ENCODE peak calls at places on chromosomes 7 and 10, in four cellular contexts. J is A549, F is K562, L is HepG2. Z is an unnamed sample.
A peak's percentile ranks its signal among the peaks of the same experiment; 100 is the strongest.

GRCh38 chr7:27167916-27168264 is 2.6 kb upstream of the HOXA9 start:
- DNase-seq in J (no peak), F (no peak), L (no peak), Z (no peak)

GRCh38 chr10:95305606-95306385 is 15.0 kb upstream of the PDLIM1 start:
- DNase-seq in J (no peak), F (no peak), L (no peak), Z (no peak)

GRCh38 chr7:131365876-131366275 is 38.2 kb downstream of the MKLN1 start:
- DNase-seq in J (no peak), F (no peak), L (no peak), Z (no peak)

GRCh38 chr10:118767297-118768040 is 12.7 kb upstream of the CACUL1 start:
- DNase-seq in J (no peak), F (no peak), L (no peak), Z (no peak)

GRCh38 chr7:100446040-100446439 is 9.7 kb upstream of the PPP1R35 start:
- DNase-seq in J (no peak), F (no peak), L (no peak), Z (no peak)

GRCh38 chr7:103983201-103983977 is 6.1 kb downstream of the RELN start:
- DNase-seq in J (no peak), F (no peak), L (no peak), Z (no peak)

GRCh38 chr7:44065431-44066110 is at the start of gene PGAM2:
- DNase-seq in J (no peak), F (no peak), L (no peak), Z (peak; percentile 61)

GRCh38 chr10:19788075-19788686 is 28.1 kb upstream of the PLXDC2 start:
- DNase-seq in J (no peak), F (peak; percentile 10), L (peak; percentile 61), Z (peak; percentile 53)

GRCh38 chr7:144452064-144452463 is 48.6 kb upstream of the NOBOX start:
- DNase-seq in J (no peak), F (no peak), L (no peak), Z (no peak)

GRCh38 chr10:69479241-69479730 is 28.0 kb downstream of the TSPAN15 start:
- DNase-seq in J (no peak), F (no peak), L (no peak), Z (no peak)

GRCh38 chr10:70540789-70541360 is 61.7 kb downstream of the PRF1 start:
- DNase-seq in J (no peak), F (no peak), L (no peak), Z (no peak)

GRCh38 chr7:50792342-50793114 is 9.8 kb upstream of the GRB10 start:
- DNase-seq in J (peak; percentile 47), F (peak; percentile 69), L (no peak), Z (peak; percentile 38)

GRCh38 chr10:92242910-92243671 is 47.8 kb downstream of the CPEB3 start:
- DNase-seq in J (no peak), F (peak; percentile 48), L (peak; percentile 58), Z (peak; percentile 40)

GRCh38 chr7:124155400-124156022 is 122.6 kb upstream of the TMEM229A start:
- DNase-seq in J (peak; percentile 5), F (peak; percentile 10), L (peak; percentile 6), Z (no peak)

GRCh38 chr10:18401416-18402195 is 249.8 kb downstream of the NSUN6 start:
- DNase-seq in J (no peak), F (no peak), L (no peak), Z (no peak)

GRCh38 chr10:124911124-124912051 is 30.5 kb upstream of the ZRANB1 start:
- DNase-seq in J (no peak), F (peak; percentile 22), L (no peak), Z (no peak)

GRCh38 chr10:133109736-133110532 is 22.2 kb downstream of the ADGRA1 start:
- DNase-seq in J (no peak), F (no peak), L (no peak), Z (no peak)

GRCh38 chr7:106126170-106126938 is 14.2 kb upstream of the SYPL1 start:
- DNase-seq in J (no peak), F (no peak), L (no peak), Z (no peak)

GRCh38 chr7:136275794-136276193 is 298.6 kb upstream of the MTPN start:
- DNase-seq in J (no peak), F (no peak), L (no peak), Z (no peak)

GRCh38 chr10:131773321-131773988 is 127.4 kb upstream of the PPP2R2D start:
- DNase-seq in J (no peak), F (no peak), L (no peak), Z (no peak)

GRCh38 chr7:72785166-72785955 is 42.6 kb downstream of the TYW1B start:
- DNase-seq in J (no peak), F (no peak), L (no peak), Z (no peak)

GRCh38 chr7:137851361-137851945 is 4.7 kb upstream of the DGKI start:
- DNase-seq in J (no peak), F (no peak), L (no peak), Z (no peak)

GRCh38 chr10:72079356-72079755 is 9.0 kb downstream of the SPOCK2 start:
- DNase-seq in J (no peak), F (no peak), L (no peak), Z (no peak)

GRCh38 chr10:76444034-76444800 is 1012.8 kb downstream of the LRMDA start:
- DNase-seq in J (no peak), F (no peak), L (no peak), Z (no peak)

GRCh38 chr10:90398551-90398950 is 459.3 kb downstream of the HTR7 start:
- DNase-seq in J (no peak), F (no peak), L (no peak), Z (no peak)

GRCh38 chr7:55552320-55553086 is 19.8 kb downstream of the VOPP1 start:
- DNase-seq in J (no peak), F (no peak), L (no peak), Z (no peak)

GRCh38 chr7:111184960-111185359 is 94.0 kb downstream of the LRRN3 start:
- DNase-seq in J (no peak), F (no peak), L (no peak), Z (no peak)

GRCh38 chr7:17298102-17298839 is at the start of gene AHR:
- DNase-seq in J (peak; percentile 59), F (peak; percentile 6), L (peak; percentile 86), Z (peak; percentile 78)

GRCh38 chr10:110007171-110007700 is 548 bp upstream of the ADD3 start:
- DNase-seq in J (peak; percentile 35), F (peak; percentile 53), L (no peak), Z (peak; percentile 14)

GRCh38 chr10:11986593-11987216 is 55.9 kb downstream of the UPF2 start:
- DNase-seq in J (peak; percentile 57), F (peak; percentile 71), L (peak; percentile 83), Z (peak; percentile 82)

GRCh38 chr10:20891338-20891714 is 5.8 kb downstream of the NEBL start:
- DNase-seq in J (no peak), F (no peak), L (no peak), Z (no peak)

GRCh38 chr10:124341768-124342135 is 77.0 kb downstream of the OAT start:
- DNase-seq in J (no peak), F (no peak), L (no peak), Z (no peak)

GRCh38 chr10:51389415-51390342 is 309.7 kb downstream of the CSTF2T start:
- DNase-seq in J (no peak), F (peak; percentile 15), L (peak; percentile 32), Z (peak; percentile 75)

GRCh38 chr10:61452655-61453641 is at the start of gene TMEM26:
- DNase-seq in J (peak; percentile 31), F (no peak), L (no peak), Z (peak; percentile 75)

GRCh38 chr7:159050703-159051102 is 94.0 kb downstream of the VIPR2 start:
- DNase-seq in J (no peak), F (no peak), L (no peak), Z (no peak)

GRCh38 chr10:124251317-124251716 is 157.9 kb upstream of the CHST15 start:
- DNase-seq in J (no peak), F (no peak), L (no peak), Z (no peak)

GRCh38 chr10:117663750-117664149 is 121.2 kb downstream of the EMX2 start:
- DNase-seq in J (peak; percentile 23), F (no peak), L (peak; percentile 6), Z (no peak)

GRCh38 chr10:75982611-75983369 is 551.4 kb downstream of the LRMDA start:
- DNase-seq in J (no peak), F (no peak), L (no peak), Z (no peak)

DNA sequence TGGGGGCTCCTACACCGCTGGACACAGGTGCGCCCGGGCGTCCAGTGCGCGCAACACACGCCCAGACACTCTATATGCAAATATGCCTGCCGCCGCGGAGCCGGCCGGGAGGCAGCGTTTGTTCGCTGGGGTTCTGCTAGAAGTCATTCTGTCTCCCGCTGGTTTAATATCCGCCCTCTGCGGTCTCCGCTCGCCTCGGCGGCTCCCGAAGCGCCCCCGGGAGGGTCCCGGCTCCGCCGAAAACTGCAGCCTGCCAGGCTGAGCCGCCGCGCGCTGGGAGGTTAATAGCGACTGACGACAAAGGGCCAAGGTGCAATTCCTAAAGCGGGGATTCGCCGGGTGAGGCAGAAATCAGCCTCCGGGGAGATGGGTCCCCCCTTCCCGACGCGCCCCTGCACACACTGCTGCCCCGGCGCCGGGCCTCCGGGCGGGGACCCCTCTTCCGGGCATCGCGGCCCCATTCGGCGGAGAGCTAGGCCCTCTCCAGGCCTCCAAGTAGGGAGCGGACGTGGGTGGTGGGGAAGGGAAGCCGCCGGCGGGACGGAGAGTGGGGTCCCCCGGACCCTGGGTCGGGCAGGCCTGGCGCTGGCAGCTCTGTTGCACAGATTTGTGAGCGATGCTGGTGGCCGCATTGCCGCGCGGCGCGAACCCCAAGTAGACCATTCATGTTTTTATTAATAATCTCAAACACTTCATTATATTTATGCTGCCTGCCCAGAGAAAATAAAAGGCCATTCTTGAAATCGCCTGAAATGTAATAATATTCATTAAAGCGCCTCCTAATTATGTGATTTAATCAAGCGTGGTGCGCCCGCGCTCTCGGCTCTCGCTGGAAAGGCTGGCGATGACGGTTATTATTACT is 9.1 kb downstream of the EN2 start:
- DNase-seq in J (no peak), F (no peak), L (peak; percentile 5), Z (peak; percentile 86)
- TF ChIP-seq HMGXB4 in J (no peak), F (no peak), L (no peak), Z (no peak)

GRCh38 chr10:24544776-24545175 is 178.9 kb downstream of the ARHGAP21 start:
- DNase-seq in J (no peak), F (no peak), L (no peak), Z (no peak)
- TF ChIP-seq HMGXB4 in J (no peak), F (no peak), L (no peak), Z (no peak)

GRCh38 chr7:25615603-25616002 is 387.3 kb upstream of the NPVF start:
- DNase-seq in J (no peak), F (no peak), L (no peak), Z (no peak)
- TF ChIP-seq HMGXB4 in J (no peak), F (no peak), L (no peak), Z (no peak)

GRCh38 chr10:97319671-97320479 is 804 bp downstream of the FRAT1 start:
- DNase-seq in J (no peak), F (no peak), L (peak; percentile 54), Z (peak; percentile 76)

GRCh38 chr10:97321807-97322195 is 2.7 kb downstream of the FRAT1 start:
- DNase-seq in J (no peak), F (no peak), L (no peak), Z (no peak)

GRCh38 chr10:97318772-97319651 is at the start of gene FRAT1:
- DNase-seq in J (peak; percentile 82), F (peak; percentile 78), L (peak; percentile 74), Z (peak; percentile 92)

GRCh38 chr10:97321032-97321806 is 2.1 kb downstream of the FRAT1 start:
- DNase-seq in J (no peak), F (no peak), L (no peak), Z (peak; percentile 49)

GRCh38 chr10:97320480-97321031 is 1.5 kb downstream of the FRAT1 start:
- DNase-seq in J (no peak), F (no peak), L (no peak), Z (peak; percentile 21)
- TF ChIP-seq HMGXB4 in J (no peak), F (no peak), L (no peak), Z (no peak)